ENCODE peak calls at places on chromosomes 5 and 9, in five cellular contexts. E is fibroblast of pulmonary artery; I is BJ; Z is CD4-positive, CD25-positive, alpha-beta regulatory T cell; R is CD4-positive, alpha-beta memory T cell. N is an unnamed sample.

GRCh38 chr9:71968541-71969090 is 57.2 kb downstream of the C9orf85 start:
- DNase-seq in E (no peak), I (no peak), Z (no peak), R (no peak), N (no peak)

GRCh38 chr5:175683921-175684320 is 26.1 kb downstream of the HRH2 start:
- DNase-seq in E (no peak), I (no peak), Z (no peak), R (no peak), N (no peak)

GRCh38 chr5:150161242-150162141 is 5.1 kb upstream of the CDX1 start:
- DNase-seq in E (peak), I (no peak), Z (peak), R (peak), N (no peak)

GRCh38 chr9:98164912-98165311 is 27.5 kb downstream of the CORO2A start:
- DNase-seq in E (peak), I (no peak), Z (no peak), R (no peak), N (no peak)

GRCh38 chr5:67094476-67095300 is 101.9 kb downstream of the CD180 start:
- DNase-seq in E (peak), I (no peak), Z (no peak), R (no peak), N (peak)

GRCh38 chr5:112546946-112547647 is 128.0 kb upstream of the EPB41L4A start:
- DNase-seq in E (no peak), I (no peak), Z (no peak), R (no peak), N (no peak)

GRCh38 chr9:110440161-110440560 is 102.5 kb upstream of the TXNDC8 start:
- DNase-seq in E (peak), I (peak), Z (no peak), R (no peak), N (peak)

GRCh38 chr9:74284596-74284995 is 212.5 kb upstream of the RORB start:
- DNase-seq in E (no peak), I (no peak), Z (no peak), R (no peak), N (no peak)

GRCh38 chr5:36662291-36662851 is 56.0 kb downstream of the SLC1A3 start:
- DNase-seq in E (no peak), I (no peak), Z (no peak), R (no peak), N (no peak)

GRCh38 chr5:101977729-101978345 is 318.2 kb downstream of the SLCO4C1 start:
- DNase-seq in E (peak), I (no peak), Z (no peak), R (no peak), N (no peak)

GRCh38 chr9:76321185-76321828 is 72.9 kb downstream of the RFK start:
- DNase-seq in E (peak), I (no peak), Z (no peak), R (no peak), N (peak)

GRCh38 chr5:95759634-95760033 is 28.5 kb downstream of the RHOBTB3 start:
- DNase-seq in E (peak), I (peak), Z (no peak), R (no peak), N (no peak)

GRCh38 chr5:95760291-95761191 is 29.4 kb downstream of the RHOBTB3 start:
- DNase-seq in E (peak), I (peak), Z (peak), R (no peak), N (peak)

GRCh38 chr5:95763941-95764340 is 32.8 kb downstream of the RHOBTB3 start:
- DNase-seq in E (no peak), I (no peak), Z (no peak), R (no peak), N (no peak)

GRCh38 chr5:95761771-95762680 is 30.9 kb downstream of the RHOBTB3 start:
- DNase-seq in E (peak), I (peak), Z (no peak), R (no peak), N (peak)

DNA sequence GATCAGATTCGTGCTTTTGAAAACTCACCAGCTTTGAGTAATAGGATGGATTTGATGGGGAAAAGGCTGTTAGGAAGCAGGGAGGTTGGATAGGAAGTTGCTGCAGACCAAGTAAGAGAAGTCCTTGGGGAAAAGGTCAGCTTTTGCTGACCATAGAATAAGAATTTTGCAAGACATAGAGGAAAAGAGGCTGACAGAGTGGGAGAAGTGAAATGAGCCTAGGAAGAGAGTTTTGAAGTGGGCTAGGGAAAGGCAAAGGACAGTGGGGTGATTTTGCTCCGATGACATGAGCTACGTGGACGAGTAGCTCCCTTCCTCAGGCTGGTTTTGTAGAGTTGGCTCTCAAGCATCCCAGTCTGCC is 31.5 kb downstream of the RHOBTB3 start:
- DNase-seq in E (no peak), I (no peak), Z (no peak), R (no peak), N (no peak)
- H3K4me3 ChIP-seq in E (no peak), I (no peak), Z (no peak), R (no peak), N (no peak)

GRCh38 chr5:111447099-111447498 is 65.2 kb downstream of the STARD4 start:
- DNase-seq in E (no peak), I (no peak), Z (no peak), R (no peak), N (no peak)
- H3K4me3 ChIP-seq in E (no peak), I (no peak), Z (no peak), R (no peak), N (no peak)

DNA sequence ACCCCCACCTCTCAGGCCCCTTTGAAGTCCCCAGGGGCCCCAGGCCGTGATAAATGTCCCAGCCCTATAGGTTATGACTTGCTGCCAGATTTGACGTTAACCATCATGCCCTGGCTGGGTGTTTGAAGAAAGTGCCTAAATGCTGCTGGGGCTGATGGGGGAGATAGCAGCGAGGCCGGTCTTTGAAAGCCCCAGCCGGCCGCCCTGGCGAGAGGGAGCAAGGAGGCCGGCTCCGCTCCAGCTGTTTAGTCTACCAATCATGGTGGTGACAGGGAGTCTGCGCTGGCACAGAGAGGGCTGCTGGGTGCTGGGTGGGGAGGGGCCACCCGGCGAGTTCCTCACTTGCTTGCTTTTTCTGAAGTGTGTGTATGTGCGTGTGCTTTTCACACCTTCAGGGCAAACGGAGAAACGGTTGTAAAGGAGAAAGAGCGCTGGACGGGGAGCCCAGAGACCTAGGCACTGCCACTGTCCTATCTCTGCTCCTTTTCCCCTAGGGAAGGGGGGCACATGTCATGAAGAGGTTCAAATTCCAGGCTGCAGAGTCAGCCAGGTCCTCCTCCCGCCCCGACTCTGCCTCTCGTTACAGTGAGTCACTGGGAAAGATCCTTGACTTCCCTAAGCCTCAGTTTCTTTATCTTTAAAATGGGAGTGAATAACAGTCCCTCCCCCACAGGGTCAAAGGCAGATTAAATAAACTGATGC is 126.1 kb upstream of the HAND1 start:
- DNase-seq in E (peak), I (no peak), Z (no peak), R (no peak), N (no peak)
- H3K4me3 ChIP-seq in E (no peak), I (no peak), Z (no peak), R (no peak), N (no peak)

DNA sequence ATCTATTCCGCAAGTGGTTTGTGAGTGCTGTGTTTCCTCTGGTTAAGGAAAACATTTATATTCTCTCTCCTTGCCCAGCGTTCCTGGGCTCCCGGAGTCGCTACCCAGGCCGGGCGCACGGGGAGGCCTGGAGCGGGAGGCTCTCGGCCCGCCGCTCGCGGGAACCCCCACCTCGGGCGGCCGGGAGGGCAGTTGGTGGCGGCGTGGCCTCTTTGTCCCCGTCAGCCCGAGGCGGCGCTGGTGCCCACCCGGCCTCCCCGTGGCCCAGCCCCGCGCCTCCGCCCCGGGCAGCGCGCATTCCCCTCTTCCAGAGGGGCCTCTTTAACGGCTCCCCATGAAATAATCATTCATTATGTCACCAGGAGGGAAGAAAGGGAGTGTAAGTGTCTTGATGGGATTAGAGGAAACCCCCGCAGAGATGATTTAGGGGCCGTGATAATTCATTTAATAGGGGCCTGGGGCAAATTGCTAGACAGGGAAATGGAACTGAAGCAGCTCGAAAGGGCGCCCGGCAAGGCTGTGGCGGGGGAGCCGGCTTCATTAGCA is 181.9 kb upstream of the TBCA start:
- DNase-seq in E (no peak), I (no peak), Z (no peak), R (no peak), N (no peak)
- H3K4me3 ChIP-seq in E (no peak), I (no peak), Z (no peak), R (no peak), N (no peak)

GRCh38 chr5:31640024-31640423 is 1.1 kb downstream of the PDZD2 start:
- DNase-seq in E (no peak), I (no peak), Z (no peak), R (no peak), N (no peak)
- H3K4me3 ChIP-seq in E (no peak), I (no peak), Z (no peak), R (no peak), N (no peak)

GRCh38 chr5:125496393-125496792 is 750.0 kb upstream of the ZNF608 start:
- DNase-seq in E (no peak), I (no peak), Z (no peak), R (no peak), N (no peak)

GRCh38 chr5:125489146-125489545 is 742.7 kb upstream of the ZNF608 start:
- DNase-seq in E (no peak), I (no peak), Z (no peak), R (no peak), N (no peak)

GRCh38 chr5:125487231-125487630 is 740.8 kb upstream of the ZNF608 start:
- DNase-seq in E (peak), I (no peak), Z (no peak), R (no peak), N (no peak)

GRCh38 chr5:125492977-125493376 is 746.5 kb upstream of the ZNF608 start:
- DNase-seq in E (peak), I (no peak), Z (no peak), R (no peak), N (no peak)

DNA sequence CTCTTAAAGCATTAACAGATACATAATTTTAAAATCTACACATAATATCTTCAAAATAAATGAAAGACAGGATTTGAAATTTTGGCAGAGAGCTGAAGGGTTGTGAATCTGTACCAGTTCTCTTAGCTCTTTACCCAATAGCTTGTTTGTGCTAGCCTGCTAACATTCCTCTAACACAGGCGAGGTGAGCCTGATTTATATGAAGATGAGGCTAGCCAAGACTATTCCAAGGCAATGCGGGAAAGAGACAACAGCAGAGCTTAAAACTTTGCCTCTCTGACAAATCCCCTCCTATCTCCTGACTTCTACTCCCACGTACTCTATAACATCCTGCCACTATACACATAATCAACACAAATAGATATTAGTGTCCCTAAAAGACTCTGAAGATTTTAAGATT is 745.5 kb upstream of the ZNF608 start:
- DNase-seq in E (peak), I (no peak), Z (no peak), R (no peak), N (no peak)
- H3K4me3 ChIP-seq in E (no peak), I (no peak), Z (no peak), R (no peak), N (no peak)

DNA sequence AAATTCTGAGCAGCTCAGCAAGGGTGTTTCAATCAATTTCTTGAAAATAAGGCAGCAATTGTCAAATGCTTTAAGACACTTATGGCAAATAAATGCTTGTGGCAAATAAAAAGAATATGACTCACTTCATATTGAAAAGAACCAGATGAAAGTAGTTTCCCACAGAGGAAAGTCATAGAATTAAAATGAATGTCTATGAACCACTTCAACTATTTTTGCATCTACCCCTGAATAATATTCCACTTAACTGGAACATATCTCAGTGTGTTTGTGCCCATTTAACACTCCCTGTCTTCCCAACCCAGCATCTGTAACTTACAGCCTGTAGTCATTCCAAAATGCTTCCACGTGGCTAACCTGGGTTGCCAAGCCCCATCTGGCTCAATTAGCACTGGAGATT is 84.7 kb downstream of the FEM1C start:
- DNase-seq in E (no peak), I (peak), Z (no peak), R (no peak), N (no peak)
- H3K4me3 ChIP-seq in E (no peak), I (no peak), Z (no peak), R (no peak), N (no peak)

GRCh38 chr9:124452841-124453585 is 2.8 kb downstream of the ADGRD2 start:
- DNase-seq in E (no peak), I (no peak), Z (no peak), R (no peak), N (no peak)

GRCh38 chr9:124454296-124454695 is 4.0 kb downstream of the ADGRD2 start:
- DNase-seq in E (no peak), I (no peak), Z (no peak), R (no peak), N (no peak)

GRCh38 chr9:124452326-124452725 is 2.1 kb downstream of the ADGRD2 start:
- DNase-seq in E (no peak), I (no peak), Z (no peak), R (no peak), N (no peak)

GRCh38 chr9:124454791-124455443 is 4.7 kb downstream of the ADGRD2 start:
- DNase-seq in E (no peak), I (no peak), Z (no peak), R (no peak), N (no peak)

GRCh38 chr9:124453586-124454191 is 3.4 kb downstream of the ADGRD2 start:
- DNase-seq in E (no peak), I (no peak), Z (no peak), R (no peak), N (no peak)
- H3K4me3 ChIP-seq in E (no peak), I (no peak), Z (no peak), R (no peak), N (no peak)

GRCh38 chr9:128918921-128919320 is 1.9 kb upstream of the PHYHD1 start:
- DNase-seq in E (no peak), I (no peak), Z (no peak), R (no peak), N (no peak)

GRCh38 chr9:128919409-128919808 is 1.4 kb upstream of the PHYHD1 start:
- DNase-seq in E (no peak), I (no peak), Z (no peak), R (no peak), N (no peak)

GRCh38 chr9:128920381-128921058 is at the start of gene PHYHD1:
- DNase-seq in E (peak), I (no peak), Z (no peak), R (no peak), N (no peak)

GRCh38 chr9:128923493-128923883 is 2.7 kb downstream of the PHYHD1 start:
- DNase-seq in E (no peak), I (no peak), Z (no peak), R (no peak), N (no peak)

DNA sequence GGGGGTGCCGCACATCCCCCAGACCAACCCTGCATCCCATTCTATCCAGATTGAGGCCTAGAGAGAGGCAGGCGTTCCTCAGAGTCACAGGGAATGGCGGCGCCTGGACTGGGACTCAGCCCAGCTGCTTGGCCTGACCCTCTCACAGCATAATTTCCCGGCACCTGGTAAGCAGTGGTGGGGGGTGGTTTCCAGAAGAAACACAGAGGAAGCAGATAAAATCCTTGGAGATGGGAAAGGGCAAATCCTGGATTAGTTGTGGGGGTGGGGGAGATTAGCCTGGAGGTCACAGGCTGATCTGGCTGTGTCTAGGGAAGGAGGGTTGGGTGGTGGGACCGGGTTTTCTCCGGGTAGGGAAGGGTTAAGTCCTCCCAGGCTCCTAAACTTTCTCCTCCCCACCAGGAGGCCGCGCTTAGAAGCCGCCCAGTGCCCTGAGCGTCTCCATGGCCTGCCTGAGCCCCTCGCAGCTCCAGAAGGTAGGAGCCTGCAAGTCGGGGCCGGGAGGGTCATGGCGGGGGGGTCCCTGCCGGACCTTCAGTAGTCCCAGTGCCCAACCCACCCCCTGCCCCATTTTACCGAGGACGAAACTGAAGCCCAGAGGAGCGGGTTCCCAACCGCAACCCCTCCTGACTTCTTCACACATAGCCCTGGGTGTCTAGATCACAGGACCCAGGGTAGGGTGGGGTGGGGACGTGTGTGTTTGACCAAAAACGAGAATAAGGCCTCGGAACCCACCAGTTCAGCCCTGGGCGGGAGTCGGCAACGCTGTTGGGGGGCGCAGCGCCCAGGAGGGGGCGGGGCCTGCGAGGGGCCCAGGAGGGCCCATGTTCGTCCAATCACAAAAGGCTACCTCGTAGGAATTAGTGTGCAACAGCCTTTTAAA is 1.3 kb downstream of the PHYHD1 start:
- DNase-seq in E (peak), I (no peak), Z (no peak), R (no peak), N (no peak)
- H3K4me3 ChIP-seq in E (peak), I (peak), Z (no peak), R (no peak), N (peak)